ENCODE peak calls at places on chromosomes 11 and 22, in ten cellular contexts. K, D, S, F, I, W, H, E, C and N are unnamed samples.

GRCh38 chr22:38843716-38844660 is at the start of gene NPTXR:
- DNase-seq in I (peak), C (peak), D (peak), W (peak), K (peak), H (peak), F (peak), E (peak), S (peak), N (peak)

GRCh38 chr22:38694945-38695344 is 5.8 kb downstream of the JOSD1 start:
- DNase-seq in S (no peak), H (no peak), W (no peak), E (no peak), I (no peak), K (no peak), D (no peak), C (peak), F (no peak), N (no peak)

GRCh38 chr11:113991170-113991569 is 16.3 kb downstream of the HTR3A start:
- DNase-seq in I (peak), S (no peak), W (no peak), H (no peak), E (no peak), F (no peak), K (no peak), D (no peak), C (peak), N (peak)

GRCh38 chr22:46984751-46985506 is 222.5 kb downstream of the TBC1D22A start:
- DNase-seq in I (peak), F (no peak), K (no peak), W (no peak), C (peak), S (no peak), H (peak), D (no peak), E (no peak), N (peak)

GRCh38 chr11:78499971-78500370 is 74.7 kb downstream of the NARS2 start:
- DNase-seq in W (no peak), F (no peak), K (no peak), E (no peak), H (no peak), C (peak), I (no peak), D (no peak), S (no peak), N (peak)

GRCh38 chr11:46273511-46274205 is 3.8 kb upstream of the CREB3L1 start:
- DNase-seq in W (no peak), H (no peak), C (peak), I (no peak), F (no peak), D (no peak), S (no peak), E (no peak), K (peak), N (peak)

GRCh38 chr11:17410606-17411379 is 22.3 kb upstream of the KCNJ11 start:
- DNase-seq in S (no peak), F (no peak), E (no peak), W (no peak), D (peak), I (no peak), H (no peak), C (no peak), K (peak), N (no peak)

GRCh38 chr11:65650547-65651338 is 12.0 kb downstream of the RELA start:
- DNase-seq in H (no peak), K (no peak), I (peak), E (no peak), F (no peak), C (no peak), S (no peak), W (no peak), D (no peak), N (no peak)

GRCh38 chr11:72642815-72643511 is 31.3 kb downstream of the PDE2A start:
- DNase-seq in D (peak), W (peak), I (peak), F (peak), K (peak), E (peak), H (peak), S (peak), C (peak), N (peak)

GRCh38 chr11:18772211-18772610 is 19.4 kb downstream of the PTPN5 start:
- DNase-seq in I (no peak), S (no peak), E (no peak), F (no peak), K (no peak), D (no peak), H (no peak), W (no peak), C (peak), N (peak)

GRCh38 chr11:4577761-4578160 is 3.8 kb upstream of the OR52I2 start:
- DNase-seq in F (no peak), E (no peak), C (no peak), S (no peak), H (no peak), I (no peak), K (no peak), W (no peak), D (no peak), N (no peak)